ENCODE peak calls at places on chromosomes 16 and 17, in four cellular contexts. One of them, this sample, is unnamed.

GRCh38 chr17:57674894-57675293 is 70.2 kb downstream of the CCDC182 start:
- DNase-seq in GM12878: no peak
- DNase-seq in K562: no peak
- DNase-seq in H1: no peak
- DNase-seq in this sample: no peak

GRCh38 chr16:349211-349610 is 3.3 kb downstream of the AXIN1 start:
- DNase-seq in GM12878: peak; percentile 50
- DNase-seq in K562: no peak
- DNase-seq in H1: no peak
- DNase-seq in this sample: no peak

GRCh38 chr17:48571024-48571818 is 6.9 kb downstream of the HOXB4 start:
- DNase-seq in GM12878: no peak
- DNase-seq in K562: no peak
- DNase-seq in H1: no peak
- DNase-seq in this sample: no peak

GRCh38 chr17:77319211-77320031 is 178.7 kb downstream of the SEC14L1 start:
- DNase-seq in GM12878: no peak
- DNase-seq in K562: peak; percentile 91
- DNase-seq in H1: no peak
- DNase-seq in this sample: peak; percentile 85

GRCh38 chr16:86286991-86287640 is 223.2 kb upstream of the FOXF1 start:
- DNase-seq in GM12878: no peak
- DNase-seq in K562: no peak
- DNase-seq in H1: peak; percentile 81
- DNase-seq in this sample: no peak

GRCh38 chr16:29775742-29776408 is 2.2 kb upstream of the ZG16 start:
- DNase-seq in GM12878: no peak
- DNase-seq in K562: peak; percentile 50
- DNase-seq in H1: no peak
- DNase-seq in this sample: no peak

GRCh38 chr16:14586637-14587036 is 43.4 kb downstream of the PARN start:
- DNase-seq in GM12878: no peak
- DNase-seq in K562: no peak
- DNase-seq in H1: no peak
- DNase-seq in this sample: no peak

GRCh38 chr17:43401293-43401692 is 2.5 kb downstream of the ARL4D start:
- DNase-seq in GM12878: no peak
- DNase-seq in K562: no peak
- DNase-seq in H1: no peak
- DNase-seq in this sample: no peak

GRCh38 chr17:59420901-59421300 is 89.4 kb downstream of the YPEL2 start:
- DNase-seq in GM12878: no peak
- DNase-seq in K562: no peak
- DNase-seq in H1: no peak
- DNase-seq in this sample: no peak

GRCh38 chr16:25030420-25031131 is 15.4 kb upstream of the ARHGAP17 start:
- DNase-seq in GM12878: no peak
- DNase-seq in K562: no peak
- DNase-seq in H1: no peak
- DNase-seq in this sample: no peak

DNA sequence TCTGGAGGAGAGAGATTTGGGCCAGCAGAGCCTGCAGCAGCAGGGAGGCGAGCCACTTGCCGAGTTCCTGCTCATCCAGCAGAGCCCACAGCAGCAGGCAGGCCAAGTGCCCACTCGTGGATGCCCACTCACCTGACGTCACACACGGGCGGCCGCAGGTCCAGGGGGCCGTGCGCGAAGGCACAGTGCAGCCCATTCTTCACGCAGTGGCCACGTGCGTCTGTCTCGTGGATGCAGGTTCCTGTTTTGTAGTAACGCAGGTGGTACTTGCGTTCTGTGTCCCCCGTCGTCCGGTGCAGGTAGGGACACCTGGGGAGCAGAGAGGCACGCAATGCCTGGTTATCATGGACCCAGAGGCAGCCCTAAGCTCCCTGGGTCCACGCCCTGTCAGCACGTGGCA is 11.5 kb downstream of the UNKL start:
- DNase-seq in GM12878: no peak
- DNase-seq in K562: no peak
- DNase-seq in H1: no peak
- DNase-seq in this sample: no peak
- H4K20me1 ChIP-seq in GM12878: peaks cover 2% of the 10 kb centered on the region
- H4K20me1 ChIP-seq in K562: peaks cover 7% of the 10 kb centered on the region
- H4K20me1 ChIP-seq in H1: no peaks in the 10 kb centered on the region
- H4K20me1 ChIP-seq in this sample: no peaks in the 10 kb centered on the region

GRCh38 chr17:39062846-39063680 is 88.4 kb downstream of the PLXDC1 start:
- DNase-seq in GM12878: no peak
- DNase-seq in K562: no peak
- DNase-seq in H1: no peak
- DNase-seq in this sample: no peak

GRCh38 chr17:39063681-39064069 is 87.8 kb downstream of the PLXDC1 start:
- DNase-seq in GM12878: no peak
- DNase-seq in K562: no peak
- DNase-seq in H1: no peak
- DNase-seq in this sample: no peak

GRCh38 chr17:39064814-39065213 is 86.6 kb downstream of the PLXDC1 start:
- DNase-seq in GM12878: no peak
- DNase-seq in K562: no peak
- DNase-seq in H1: no peak
- DNase-seq in this sample: no peak

GRCh38 chr17:39069114-39069756 is 82.2 kb downstream of the PLXDC1 start:
- DNase-seq in GM12878: no peak
- DNase-seq in K562: peak; percentile 48
- DNase-seq in H1: no peak
- DNase-seq in this sample: no peak

DNA sequence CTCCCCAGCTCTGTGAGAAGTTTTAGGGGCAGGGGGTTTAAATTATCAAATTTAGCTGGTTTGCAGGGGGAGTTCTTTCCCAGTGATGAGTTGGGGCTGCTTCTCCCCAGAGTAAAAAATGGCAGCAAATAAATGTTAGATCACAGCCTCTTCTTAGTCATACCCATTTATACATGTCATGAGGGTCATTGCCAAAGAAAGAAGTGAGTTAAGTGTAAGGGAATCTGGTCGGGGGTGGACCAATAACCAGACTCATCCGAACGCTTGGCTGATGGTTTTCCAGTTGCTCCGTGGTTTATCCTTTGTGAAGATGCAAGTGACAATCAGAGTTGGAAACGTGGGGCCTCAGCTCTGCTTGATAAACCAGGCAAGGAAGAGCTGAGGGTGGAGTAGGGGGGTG is 87.1 kb downstream of the PLXDC1 start:
- DNase-seq in GM12878: no peak
- DNase-seq in K562: no peak
- DNase-seq in H1: no peak
- DNase-seq in this sample: no peak
- TF ChIP-seq EGR1 in GM12878: no peak
- TF ChIP-seq EGR1 in K562: no peak
- TF ChIP-seq EGR1 in H1: no peak
- TF ChIP-seq EGR1 in this sample: no peak

GRCh38 chr17:80021600-80021999 is 14.1 kb downstream of the TBC1D16 start:
- DNase-seq in GM12878: no peak
- DNase-seq in K562: no peak
- DNase-seq in H1: no peak
- DNase-seq in this sample: no peak

GRCh38 chr17:80024206-80024972 is 11.3 kb downstream of the TBC1D16 start:
- DNase-seq in GM12878: no peak
- DNase-seq in K562: no peak
- DNase-seq in H1: no peak
- DNase-seq in this sample: no peak

GRCh38 chr17:80025140-80025539 is 10.5 kb downstream of the TBC1D16 start:
- DNase-seq in GM12878: no peak
- DNase-seq in K562: no peak
- DNase-seq in H1: no peak
- DNase-seq in this sample: no peak

GRCh38 chr17:80025796-80026195 is 9.9 kb downstream of the TBC1D16 start:
- DNase-seq in GM12878: no peak
- DNase-seq in K562: no peak
- DNase-seq in H1: no peak
- DNase-seq in this sample: no peak

GRCh38 chr17:80023261-80024205 is 12.1 kb downstream of the TBC1D16 start:
- DNase-seq in GM12878: no peak
- DNase-seq in K562: no peak
- DNase-seq in H1: no peak
- DNase-seq in this sample: no peak
- H4K20me1 ChIP-seq in GM12878: no peaks in the 10 kb centered on the region
- H4K20me1 ChIP-seq in K562: peaks cover 2% of the 10 kb centered on the region
- H4K20me1 ChIP-seq in H1: peaks cover 21% of the 10 kb centered on the region
- H4K20me1 ChIP-seq in this sample: no peaks in the 10 kb centered on the region

GRCh38 chr17:81279278-81280073 is 15.6 kb downstream of the SLC38A10 start:
- DNase-seq in GM12878: no peak
- DNase-seq in K562: no peak
- DNase-seq in H1: no peak
- DNase-seq in this sample: no peak
- TF ChIP-seq EGR1 in GM12878: no peak
- TF ChIP-seq EGR1 in K562: no peak
- TF ChIP-seq EGR1 in H1: no peak
- TF ChIP-seq EGR1 in this sample: no peak